ENCODE peak calls at places on chromosomes 7 and 10, in eight cellular contexts. L, C, Z, H, R, P, K and E are unnamed samples.
A peak's percentile ranks its signal among the peaks of the same experiment; 100 is the strongest.

GRCh38 chr7:80622531-80622930 is 15.9 kb upstream of the CD36 start:
- DNase-seq in L (no peak), Z (peak; percentile 78), H (no peak), P (peak; percentile 75), R (no peak), C (no peak), K (no peak), E (no peak)

GRCh38 chr7:129800901-129801300 is 151.9 kb downstream of the UBE2H start:
- DNase-seq in R (no peak), C (peak; percentile 36), Z (no peak), K (no peak), H (no peak), L (no peak), P (no peak), E (no peak)

GRCh38 chr7:155166673-155167370 is 96.7 kb downstream of the HTR5A start:
- DNase-seq in K (no peak), Z (peak; percentile 93), H (peak; percentile 80), R (no peak), P (no peak), C (no peak), L (no peak), E (no peak)

GRCh38 chr7:116633131-116633988 is 38.6 kb upstream of the MET start:
- DNase-seq in P (no peak), L (peak; percentile 29), Z (peak; percentile 65), H (no peak), C (no peak), K (no peak), R (no peak), E (no peak)

GRCh38 chr10:13366891-13367290 is 18.8 kb upstream of the SEPHS1 start:
- DNase-seq in L (no peak), C (no peak), P (no peak), K (no peak), R (no peak), Z (no peak), H (no peak), E (peak; percentile 19)

GRCh38 chr10:33136271-33136670 is 178.2 kb upstream of the ITGB1 start:
- DNase-seq in L (no peak), P (no peak), R (no peak), Z (peak; percentile 96), H (no peak), C (no peak), K (no peak), E (no peak)

GRCh38 chr10:114306116-114306973 is 67.3 kb downstream of the VWA2 start:
- DNase-seq in L (no peak), C (no peak), Z (peak; percentile 99), R (no peak), P (no peak), H (peak; percentile 86), K (no peak), E (peak; percentile 32)

GRCh38 chr10:81847675-81848074 is 27.3 kb upstream of the NRG3 start:
- DNase-seq in P (no peak), C (no peak), K (no peak), R (no peak), H (no peak), Z (no peak), L (no peak), E (no peak)